ENCODE peak calls at places on chromosomes 4 and X, in five cellular contexts. E is foreskin fibroblast; H is AG20443; F is Panc1; W is activated naive CD8-positive, alpha-beta T cell treated with anti-CD3 and anti-CD28 coated beads for 36 hours. R is an unnamed sample.

GRCh38 chr4:119227690-119228089 is 15.2 kb downstream of the USP53 start:
- DNase-seq in E (no peak), F (no peak), W (no peak), H (no peak), R (no peak)

GRCh38 chr4:106266201-106266600 is 49.8 kb downstream of the TBCK start:
- DNase-seq in H (peak), F (peak), E (no peak), W (no peak), R (peak)

GRCh38 chr4:88697588-88698329 is at the start of gene NAP1L5:
- DNase-seq in F (peak), E (peak), H (peak), W (peak), R (peak)

GRCh38 chr4:94849901-94850300 is 92.1 kb downstream of the BMPR1B start:
- DNase-seq in F (no peak), W (no peak), E (no peak), H (no peak), R (no peak)

GRCh38 chr4:168678751-168679366 is 182.0 kb downstream of the PALLD start:
- DNase-seq in H (no peak), E (no peak), W (no peak), F (no peak), R (no peak)

GRCh38 chr4:168781341-168781740 is 228.7 kb downstream of the CBR4 start:
- DNase-seq in E (no peak), W (no peak), H (no peak), F (no peak), R (no peak)

GRCh38 chr4:149264093-149264733 is 551.4 kb downstream of the IQCM start:
- DNase-seq in E (peak), F (peak), W (no peak), H (peak), R (peak)

GRCh38 chr4:87559090-87559837 is 30.1 kb upstream of the SPARCL1 start:
- DNase-seq in H (no peak), W (peak), F (no peak), E (no peak), R (no peak)

GRCh38 chrX:52576946-52577345 is 60.1 kb upstream of the XAGE1B start:
- DNase-seq in W (no peak), F (no peak), H (no peak), E (no peak), R (no peak)

GRCh38 chr4:72591547-72591946 is 22.5 kb upstream of the ADAMTS3 start:
- DNase-seq in H (peak), F (no peak), W (no peak), E (no peak), R (peak)

GRCh38 chr4:91064157-91064853 is 937.1 kb downstream of the CCSER1 start:
- DNase-seq in E (no peak), F (no peak), H (no peak), W (no peak), R (peak)

GRCh38 chr4:89509708-89510269 is 202.2 kb upstream of the GPRIN3 start:
- DNase-seq in E (peak), H (peak), F (no peak), W (no peak), R (peak)

GRCh38 chr4:2792711-2793577 is at the start of gene SH3BP2:
- DNase-seq in E (peak), H (peak), F (no peak), W (peak), R (peak)

GRCh38 chrX:154374361-154375155 is at the start of gene FLNA:
- DNase-seq in E (no peak), F (no peak), H (no peak), W (peak), R (no peak)

GRCh38 chr4:88457307-88458090 is 580 bp downstream of the HERC5 start:
- DNase-seq in W (peak), H (peak), F (no peak), E (peak), R (no peak)

GRCh38 chr4:132195181-132195580 is 953.9 kb upstream of the PCDH10 start:
- DNase-seq in H (no peak), E (no peak), F (no peak), W (no peak), R (peak)

GRCh38 chr4:133584714-133585113 is 435.6 kb downstream of the PCDH10 start:
- DNase-seq in W (no peak), F (no peak), E (no peak), H (no peak), R (no peak)

GRCh38 chr4:55666535-55666934 is 30.4 kb upstream of the NMU start:
- DNase-seq in E (no peak), F (no peak), W (no peak), H (no peak), R (no peak)

GRCh38 chr4:113684534-113685091 is 76.9 kb downstream of the CAMK2D start:
- DNase-seq in E (peak), H (peak), W (peak), F (no peak), R (peak)

GRCh38 chrX:28910501-28910900 is 323.3 kb downstream of the IL1RAPL1 start:
- DNase-seq in H (no peak), W (no peak), F (no peak), E (no peak), R (no peak)

GRCh38 chr4:103720661-103721060 is 876 bp upstream of the TACR3 start:
- DNase-seq in H (peak), F (no peak), E (no peak), W (no peak), R (no peak)

GRCh38 chr4:176404591-176404990 is 84.8 kb downstream of the SPCS3 start:
- DNase-seq in F (no peak), E (peak), H (no peak), W (no peak), R (peak)

GRCh38 chrX:118164138-118164537 is 47.5 kb upstream of the KLHL13 start:
- DNase-seq in F (no peak), E (peak), W (no peak), H (peak), R (peak)

GRCh38 chr4:153176938-153177337 is 27.3 kb upstream of the TRIM2 start:
- DNase-seq in W (no peak), E (no peak), H (no peak), F (no peak), R (no peak)

GRCh38 chr4:150216725-150217124 is 138.5 kb downstream of the DCLK2 start:
- DNase-seq in F (no peak), W (no peak), E (no peak), H (no peak), R (no peak)

GRCh38 chr4:26431461-26432165 is 58.7 kb downstream of the CCKAR start:
- DNase-seq in W (no peak), F (no peak), H (no peak), E (no peak), R (no peak)

GRCh38 chr4:88618782-88619485 is 26.7 kb downstream of the HERC3 start:
- DNase-seq in H (no peak), W (no peak), E (no peak), F (no peak), R (no peak)

GRCh38 chr4:37243722-37244582 is 591 bp upstream of the NWD2 start:
- DNase-seq in E (peak), F (no peak), W (no peak), H (peak), R (no peak)

GRCh38 chrX:134023851-134024281 is 38.5 kb upstream of the GPC3 start:
- DNase-seq in H (no peak), W (no peak), E (no peak), F (no peak), R (no peak)

GRCh38 chr4:183220246-183220645 is 99.8 kb downstream of the CLDN22 start:
- DNase-seq in E (no peak), H (no peak), W (no peak), F (no peak), R (no peak)

GRCh38 chr4:76088719-76089118 is 14.2 kb downstream of the ART3 start:
- DNase-seq in H (no peak), W (no peak), F (no peak), E (no peak), R (no peak)

GRCh38 chr4:4673070-4673469 is 131.2 kb upstream of the STX18 start:
- DNase-seq in H (peak), W (no peak), F (no peak), E (no peak), R (peak)

GRCh38 chr4:54232151-54232688 is 3.1 kb downstream of the PDGFRA start:
- DNase-seq in W (no peak), F (no peak), E (no peak), H (no peak), R (no peak)

GRCh38 chrX:10612215-10612614 is 8.2 kb downstream of the MID1 start:
- DNase-seq in E (peak), W (no peak), F (no peak), H (no peak), R (peak)

GRCh38 chrX:9677098-9677739 is 88.4 kb downstream of the GPR143 start:
- DNase-seq in W (peak), F (no peak), E (no peak), H (no peak), R (no peak)

GRCh38 chrX:23742174-23742692 is 843 bp downstream of the ACOT9 start:
- DNase-seq in H (peak), W (peak), F (no peak), E (peak), R (peak)

GRCh38 chr4:154586296-154587033 is 4.1 kb downstream of the FGA start:
- DNase-seq in H (no peak), F (no peak), W (no peak), E (no peak), R (no peak)

GRCh38 chr4:7398104-7398423 is 36.7 kb downstream of the PSAPL1 start:
- DNase-seq in F (no peak), W (no peak), H (no peak), E (no peak), R (no peak)

R was measured in fibroblast of gingiva.